ENCODE peak calls at places on chromosomes 2 and 18, in eight cellular contexts. One of them, this sample, is unnamed.

GRCh38 chr2:46801731-46802664 is 113.6 kb downstream of the MCFD2 start:
- DNase-seq in fibroblast of the aortic adventitia: no peak
- DNase-seq in AG10803: peak
- DNase-seq in sigmoid colon: no peak
- DNase-seq in H9: no peak
- DNase-seq in astrocyte of the cerebellum: no peak
- DNase-seq in AG09309: no peak
- DNase-seq in activated CD8-positive, alpha-beta T cell treated with anti-CD3 and anti-CD28 coated beads for 36 hours: no peak
- DNase-seq in this sample: peak

GRCh38 chr2:114068438-114068837 is 178.5 kb downstream of the ACTR3 start:
- DNase-seq in fibroblast of the aortic adventitia: no peak
- DNase-seq in AG10803: no peak
- DNase-seq in sigmoid colon: no peak
- DNase-seq in H9: peak
- DNase-seq in astrocyte of the cerebellum: no peak
- DNase-seq in AG09309: no peak
- DNase-seq in activated CD8-positive, alpha-beta T cell treated with anti-CD3 and anti-CD28 coated beads for 36 hours: peak
- DNase-seq in this sample: no peak

GRCh38 chr2:179186126-179186525 is 78.5 kb downstream of the SESTD1 start:
- DNase-seq in fibroblast of the aortic adventitia: peak
- DNase-seq in AG10803: no peak
- DNase-seq in sigmoid colon: no peak
- DNase-seq in H9: no peak
- DNase-seq in astrocyte of the cerebellum: no peak
- DNase-seq in AG09309: no peak
- DNase-seq in activated CD8-positive, alpha-beta T cell treated with anti-CD3 and anti-CD28 coated beads for 36 hours: no peak
- DNase-seq in this sample: no peak

GRCh38 chr2:236703310-236703709 is 133.7 kb downstream of the ACKR3 start:
- DNase-seq in fibroblast of the aortic adventitia: no peak
- DNase-seq in AG10803: no peak
- DNase-seq in sigmoid colon: no peak
- DNase-seq in H9: no peak
- DNase-seq in astrocyte of the cerebellum: no peak
- DNase-seq in AG09309: no peak
- DNase-seq in activated CD8-positive, alpha-beta T cell treated with anti-CD3 and anti-CD28 coated beads for 36 hours: no peak
- DNase-seq in this sample: no peak

GRCh38 chr18:10432781-10433180 is 21.7 kb upstream of the APCDD1 start:
- DNase-seq in fibroblast of the aortic adventitia: peak
- DNase-seq in AG10803: no peak
- DNase-seq in sigmoid colon: no peak
- DNase-seq in H9: no peak
- DNase-seq in astrocyte of the cerebellum: no peak
- DNase-seq in AG09309: no peak
- DNase-seq in activated CD8-positive, alpha-beta T cell treated with anti-CD3 and anti-CD28 coated beads for 36 hours: no peak
- DNase-seq in this sample: no peak

GRCh38 chr2:110688594-110689091 is 10.8 kb upstream of the BUB1 start:
- DNase-seq in fibroblast of the aortic adventitia: no peak
- DNase-seq in AG10803: no peak
- DNase-seq in sigmoid colon: no peak
- DNase-seq in H9: peak
- DNase-seq in astrocyte of the cerebellum: peak
- DNase-seq in AG09309: no peak
- DNase-seq in activated CD8-positive, alpha-beta T cell treated with anti-CD3 and anti-CD28 coated beads for 36 hours: no peak
- DNase-seq in this sample: no peak

GRCh38 chr18:70421471-70421870 is 132.6 kb downstream of the SOCS6 start:
- DNase-seq in fibroblast of the aortic adventitia: peak
- DNase-seq in AG10803: no peak
- DNase-seq in sigmoid colon: no peak
- DNase-seq in H9: no peak
- DNase-seq in astrocyte of the cerebellum: no peak
- DNase-seq in AG09309: no peak
- DNase-seq in activated CD8-positive, alpha-beta T cell treated with anti-CD3 and anti-CD28 coated beads for 36 hours: no peak
- DNase-seq in this sample: no peak

GRCh38 chr18:3594760-3595241 is 144.8 kb downstream of the TGIF1 start:
- DNase-seq in fibroblast of the aortic adventitia: peak
- DNase-seq in AG10803: peak
- DNase-seq in sigmoid colon: no peak
- DNase-seq in H9: no peak
- DNase-seq in astrocyte of the cerebellum: no peak
- DNase-seq in AG09309: no peak
- DNase-seq in activated CD8-positive, alpha-beta T cell treated with anti-CD3 and anti-CD28 coated beads for 36 hours: peak
- DNase-seq in this sample: no peak

GRCh38 chr2:212337036-212337435 is 201.6 kb downstream of the ERBB4 start:
- DNase-seq in fibroblast of the aortic adventitia: peak
- DNase-seq in AG10803: no peak
- DNase-seq in sigmoid colon: no peak
- DNase-seq in H9: no peak
- DNase-seq in astrocyte of the cerebellum: no peak
- DNase-seq in AG09309: no peak
- DNase-seq in activated CD8-positive, alpha-beta T cell treated with anti-CD3 and anti-CD28 coated beads for 36 hours: no peak
- DNase-seq in this sample: no peak

GRCh38 chr2:146124741-146125140 is 1604.8 kb upstream of the ZEB2 start:
- DNase-seq in fibroblast of the aortic adventitia: peak
- DNase-seq in AG10803: peak
- DNase-seq in sigmoid colon: no peak
- DNase-seq in H9: no peak
- DNase-seq in astrocyte of the cerebellum: peak
- DNase-seq in AG09309: peak
- DNase-seq in activated CD8-positive, alpha-beta T cell treated with anti-CD3 and anti-CD28 coated beads for 36 hours: no peak
- DNase-seq in this sample: no peak

GRCh38 chr18:21184396-21184996 is 57.5 kb upstream of the GREB1L start:
- DNase-seq in fibroblast of the aortic adventitia: no peak
- DNase-seq in AG10803: no peak
- DNase-seq in sigmoid colon: no peak
- DNase-seq in H9: no peak
- DNase-seq in astrocyte of the cerebellum: no peak
- DNase-seq in AG09309: no peak
- DNase-seq in activated CD8-positive, alpha-beta T cell treated with anti-CD3 and anti-CD28 coated beads for 36 hours: no peak
- DNase-seq in this sample: no peak

GRCh38 chr2:210233487-210233886 is 8.2 kb upstream of the ACADL start:
- DNase-seq in fibroblast of the aortic adventitia: no peak
- DNase-seq in AG10803: no peak
- DNase-seq in sigmoid colon: no peak
- DNase-seq in H9: no peak
- DNase-seq in astrocyte of the cerebellum: no peak
- DNase-seq in AG09309: no peak
- DNase-seq in activated CD8-positive, alpha-beta T cell treated with anti-CD3 and anti-CD28 coated beads for 36 hours: no peak
- DNase-seq in this sample: no peak

GRCh38 chr2:41112228-41112627 is 660.3 kb upstream of the SLC8A1 start:
- DNase-seq in fibroblast of the aortic adventitia: no peak
- DNase-seq in AG10803: no peak
- DNase-seq in sigmoid colon: no peak
- DNase-seq in H9: no peak
- DNase-seq in astrocyte of the cerebellum: no peak
- DNase-seq in AG09309: no peak
- DNase-seq in activated CD8-positive, alpha-beta T cell treated with anti-CD3 and anti-CD28 coated beads for 36 hours: no peak
- DNase-seq in this sample: no peak

GRCh38 chr2:237879058-237879430 is 19.6 kb downstream of the RAMP1 start:
- DNase-seq in fibroblast of the aortic adventitia: peak
- DNase-seq in AG10803: no peak
- DNase-seq in sigmoid colon: peak
- DNase-seq in H9: no peak
- DNase-seq in astrocyte of the cerebellum: peak
- DNase-seq in AG09309: no peak
- DNase-seq in activated CD8-positive, alpha-beta T cell treated with anti-CD3 and anti-CD28 coated beads for 36 hours: no peak
- DNase-seq in this sample: no peak

GRCh38 chr2:187442378-187442777 is 5.7 kb downstream of the CALCRL start:
- DNase-seq in fibroblast of the aortic adventitia: no peak
- DNase-seq in AG10803: no peak
- DNase-seq in sigmoid colon: no peak
- DNase-seq in H9: no peak
- DNase-seq in astrocyte of the cerebellum: no peak
- DNase-seq in AG09309: no peak
- DNase-seq in activated CD8-positive, alpha-beta T cell treated with anti-CD3 and anti-CD28 coated beads for 36 hours: no peak
- DNase-seq in this sample: no peak
- TF ChIP-seq CTCF in fibroblast of the aortic adventitia: peak
- TF ChIP-seq CTCF in AG10803: peak
- TF ChIP-seq CTCF in sigmoid colon: no peak
- TF ChIP-seq CTCF in H9: no peak
- TF ChIP-seq CTCF in astrocyte of the cerebellum: no peak
- TF ChIP-seq CTCF in AG09309: no peak
- TF ChIP-seq CTCF in activated CD8-positive, alpha-beta T cell treated with anti-CD3 and anti-CD28 coated beads for 36 hours: no peak
- TF ChIP-seq CTCF in this sample: no peak

GRCh38 chr18:33830210-33830609 is 252.2 kb downstream of the ASXL3 start:
- DNase-seq in fibroblast of the aortic adventitia: no peak
- DNase-seq in AG10803: no peak
- DNase-seq in sigmoid colon: no peak
- DNase-seq in H9: no peak
- DNase-seq in astrocyte of the cerebellum: no peak
- DNase-seq in AG09309: no peak
- DNase-seq in activated CD8-positive, alpha-beta T cell treated with anti-CD3 and anti-CD28 coated beads for 36 hours: no peak
- DNase-seq in this sample: no peak
- TF ChIP-seq CTCF in fibroblast of the aortic adventitia: no peak
- TF ChIP-seq CTCF in AG10803: no peak
- TF ChIP-seq CTCF in sigmoid colon: no peak
- TF ChIP-seq CTCF in H9: no peak
- TF ChIP-seq CTCF in astrocyte of the cerebellum: no peak
- TF ChIP-seq CTCF in AG09309: no peak
- TF ChIP-seq CTCF in activated CD8-positive, alpha-beta T cell treated with anti-CD3 and anti-CD28 coated beads for 36 hours: no peak
- TF ChIP-seq CTCF in this sample: no peak

DNA sequence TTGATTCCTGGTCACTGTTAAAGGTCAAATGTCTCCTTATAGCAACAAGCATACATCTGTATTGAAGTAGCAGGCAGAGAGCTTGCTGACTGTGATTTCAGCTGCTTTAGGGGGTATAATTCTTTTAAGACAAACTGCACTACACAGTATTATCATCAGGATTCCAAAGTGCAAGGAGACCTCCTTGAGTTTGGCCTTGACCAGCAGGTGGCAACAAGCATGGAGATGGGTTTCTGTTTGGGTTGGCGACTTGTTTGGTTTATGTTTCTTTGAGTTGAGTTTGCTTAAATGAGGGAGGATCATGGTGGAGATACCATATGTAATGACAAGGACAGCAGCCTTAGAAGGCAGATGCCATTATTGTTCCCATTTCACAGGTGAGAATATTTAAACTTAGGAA is 681.0 kb upstream of the ID2 start:
- DNase-seq in fibroblast of the aortic adventitia: peak
- DNase-seq in AG10803: no peak
- DNase-seq in sigmoid colon: no peak
- DNase-seq in H9: no peak
- DNase-seq in astrocyte of the cerebellum: no peak
- DNase-seq in AG09309: no peak
- DNase-seq in activated CD8-positive, alpha-beta T cell treated with anti-CD3 and anti-CD28 coated beads for 36 hours: no peak
- DNase-seq in this sample: no peak
- TF ChIP-seq CTCF in fibroblast of the aortic adventitia: peak
- TF ChIP-seq CTCF in AG10803: peak
- TF ChIP-seq CTCF in sigmoid colon: no peak
- TF ChIP-seq CTCF in H9: peak
- TF ChIP-seq CTCF in astrocyte of the cerebellum: peak
- TF ChIP-seq CTCF in AG09309: no peak
- TF ChIP-seq CTCF in activated CD8-positive, alpha-beta T cell treated with anti-CD3 and anti-CD28 coated beads for 36 hours: no peak
- TF ChIP-seq CTCF in this sample: peak

DNA sequence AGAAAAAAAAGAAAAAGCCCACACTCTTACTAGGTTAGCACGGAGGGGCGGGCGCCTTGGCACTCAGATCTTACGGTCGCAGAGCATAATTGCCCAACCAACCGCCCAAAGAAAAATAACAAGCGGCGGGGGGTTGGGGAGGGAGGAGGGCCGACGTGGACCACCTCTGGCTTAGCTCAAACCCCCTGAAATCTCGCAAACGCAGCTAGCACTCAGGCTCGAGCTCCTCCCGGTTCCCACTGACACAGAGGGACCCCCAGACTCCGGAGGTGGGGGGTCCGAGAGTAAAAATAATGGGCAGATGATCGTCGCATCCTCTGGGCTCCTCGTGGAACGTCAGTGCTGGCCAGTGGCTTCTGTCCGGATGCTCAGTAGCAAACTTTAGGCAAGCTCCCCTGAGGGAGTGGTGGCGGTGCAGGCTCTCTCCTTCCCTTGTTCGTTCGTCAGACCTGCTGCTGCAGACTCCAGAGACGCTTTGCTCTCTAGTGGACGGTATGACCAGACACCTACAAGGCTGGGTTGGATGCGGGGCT is 12.0 kb downstream of the CATIP start:
- DNase-seq in fibroblast of the aortic adventitia: no peak
- DNase-seq in AG10803: no peak
- DNase-seq in sigmoid colon: peak
- DNase-seq in H9: peak
- DNase-seq in astrocyte of the cerebellum: no peak
- DNase-seq in AG09309: no peak
- DNase-seq in activated CD8-positive, alpha-beta T cell treated with anti-CD3 and anti-CD28 coated beads for 36 hours: no peak
- DNase-seq in this sample: no peak
- TF ChIP-seq CTCF in fibroblast of the aortic adventitia: no peak
- TF ChIP-seq CTCF in AG10803: peak
- TF ChIP-seq CTCF in sigmoid colon: no peak
- TF ChIP-seq CTCF in H9: no peak
- TF ChIP-seq CTCF in astrocyte of the cerebellum: no peak
- TF ChIP-seq CTCF in AG09309: no peak
- TF ChIP-seq CTCF in activated CD8-positive, alpha-beta T cell treated with anti-CD3 and anti-CD28 coated beads for 36 hours: no peak
- TF ChIP-seq CTCF in this sample: no peak

GRCh38 chr2:222334914-222335313 is 36.1 kb upstream of the PAX3 start:
- DNase-seq in fibroblast of the aortic adventitia: no peak
- DNase-seq in AG10803: no peak
- DNase-seq in sigmoid colon: no peak
- DNase-seq in H9: no peak
- DNase-seq in astrocyte of the cerebellum: no peak
- DNase-seq in AG09309: no peak
- DNase-seq in activated CD8-positive, alpha-beta T cell treated with anti-CD3 and anti-CD28 coated beads for 36 hours: no peak
- DNase-seq in this sample: no peak

GRCh38 chr2:222338374-222338773 is 39.6 kb upstream of the PAX3 start:
- DNase-seq in fibroblast of the aortic adventitia: no peak
- DNase-seq in AG10803: no peak
- DNase-seq in sigmoid colon: no peak
- DNase-seq in H9: no peak
- DNase-seq in astrocyte of the cerebellum: no peak
- DNase-seq in AG09309: no peak
- DNase-seq in activated CD8-positive, alpha-beta T cell treated with anti-CD3 and anti-CD28 coated beads for 36 hours: no peak
- DNase-seq in this sample: no peak

GRCh38 chr2:222333397-222333796 is 34.6 kb upstream of the PAX3 start:
- DNase-seq in fibroblast of the aortic adventitia: no peak
- DNase-seq in AG10803: no peak
- DNase-seq in sigmoid colon: no peak
- DNase-seq in H9: no peak
- DNase-seq in astrocyte of the cerebellum: no peak
- DNase-seq in AG09309: no peak
- DNase-seq in activated CD8-positive, alpha-beta T cell treated with anti-CD3 and anti-CD28 coated beads for 36 hours: no peak
- DNase-seq in this sample: no peak

GRCh38 chr2:222336931-222337330 is 38.1 kb upstream of the PAX3 start:
- DNase-seq in fibroblast of the aortic adventitia: no peak
- DNase-seq in AG10803: no peak
- DNase-seq in sigmoid colon: no peak
- DNase-seq in H9: no peak
- DNase-seq in astrocyte of the cerebellum: no peak
- DNase-seq in AG09309: no peak
- DNase-seq in activated CD8-positive, alpha-beta T cell treated with anti-CD3 and anti-CD28 coated beads for 36 hours: no peak
- DNase-seq in this sample: no peak

DNA sequence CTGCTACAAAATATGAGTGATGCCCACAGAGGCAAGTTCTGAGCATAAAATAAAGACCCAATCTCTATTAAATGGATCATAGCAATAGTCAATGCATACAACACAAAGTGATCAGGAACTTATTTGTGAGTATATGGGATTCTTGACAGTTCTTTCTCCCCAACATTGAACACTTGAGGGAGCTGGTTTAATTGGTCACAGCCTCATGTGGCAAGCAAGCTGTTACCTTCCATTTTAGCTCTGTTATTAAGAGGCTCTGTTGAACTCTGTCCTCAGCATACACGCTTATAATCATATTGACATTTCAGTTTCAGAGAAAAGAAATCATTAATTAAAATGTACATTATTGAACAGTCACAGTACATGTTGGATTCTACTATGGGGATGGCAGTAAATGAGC is 37.6 kb upstream of the PAX3 start:
- DNase-seq in fibroblast of the aortic adventitia: no peak
- DNase-seq in AG10803: no peak
- DNase-seq in sigmoid colon: no peak
- DNase-seq in H9: no peak
- DNase-seq in astrocyte of the cerebellum: no peak
- DNase-seq in AG09309: no peak
- DNase-seq in activated CD8-positive, alpha-beta T cell treated with anti-CD3 and anti-CD28 coated beads for 36 hours: no peak
- DNase-seq in this sample: no peak
- TF ChIP-seq CTCF in fibroblast of the aortic adventitia: no peak
- TF ChIP-seq CTCF in AG10803: no peak
- TF ChIP-seq CTCF in sigmoid colon: no peak
- TF ChIP-seq CTCF in H9: no peak
- TF ChIP-seq CTCF in astrocyte of the cerebellum: no peak
- TF ChIP-seq CTCF in AG09309: no peak
- TF ChIP-seq CTCF in activated CD8-positive, alpha-beta T cell treated with anti-CD3 and anti-CD28 coated beads for 36 hours: no peak
- TF ChIP-seq CTCF in this sample: no peak